ENCODE peak calls at places on chromosomes 11 and 22, in seven cellular contexts. One of them, this sample, is unnamed.

GRCh38 chr11:45053736-45054446 is 92.5 kb upstream of the PRDM11 start:
- DNase-seq in A549: no peak
- DNase-seq in fibroblast of lung: no peak
- DNase-seq in occipital lobe: no peak
- DNase-seq in NCI-H1694: no peak
- DNase-seq in pancreas: no peak
- DNase-seq in fibroblast of the aortic adventitia: no peak
- DNase-seq in this sample: no peak

GRCh38 chr22:38957046-38957770 is at the start of gene APOBEC3A:
- DNase-seq in fibroblast of lung: no peak
- DNase-seq in occipital lobe: no peak
- DNase-seq in pancreas: no peak
- DNase-seq in A549: peak; percentile 39
- DNase-seq in NCI-H1694: no peak
- DNase-seq in fibroblast of the aortic adventitia: no peak
- DNase-seq in this sample: no peak

GRCh38 chr11:6663794-6664478 is 8.3 kb upstream of the DCHS1 start:
- DNase-seq in NCI-H1694: no peak
- DNase-seq in fibroblast of the aortic adventitia: peak; percentile 14
- DNase-seq in pancreas: no peak
- DNase-seq in fibroblast of lung: no peak
- DNase-seq in occipital lobe: no peak
- DNase-seq in A549: no peak
- DNase-seq in this sample: no peak

GRCh38 chr22:30890689-30891442 is 77.7 kb downstream of the MORC2 start:
- DNase-seq in A549: peak; percentile 36
- DNase-seq in fibroblast of the aortic adventitia: peak; percentile 30
- DNase-seq in NCI-H1694: no peak
- DNase-seq in occipital lobe: no peak
- DNase-seq in pancreas: peak; percentile 77
- DNase-seq in fibroblast of lung: peak; percentile 23
- DNase-seq in this sample: peak; percentile 70

GRCh38 chr11:11987503-11988022 is 20.9 kb downstream of the DKK3 start:
- DNase-seq in occipital lobe: no peak
- DNase-seq in A549: peak; percentile 66
- DNase-seq in fibroblast of lung: peak; percentile 57
- DNase-seq in fibroblast of the aortic adventitia: peak; percentile 42
- DNase-seq in pancreas: no peak
- DNase-seq in NCI-H1694: no peak
- DNase-seq in this sample: no peak

GRCh38 chr11:64535811-64536210 is 55.2 kb upstream of the SLC22A12 start:
- DNase-seq in pancreas: no peak
- DNase-seq in fibroblast of lung: no peak
- DNase-seq in occipital lobe: no peak
- DNase-seq in fibroblast of the aortic adventitia: no peak
- DNase-seq in A549: no peak
- DNase-seq in NCI-H1694: no peak
- DNase-seq in this sample: no peak

GRCh38 chr11:15278129-15278528 is 163.4 kb downstream of the INSC start:
- DNase-seq in occipital lobe: no peak
- DNase-seq in A549: no peak
- DNase-seq in NCI-H1694: no peak
- DNase-seq in pancreas: no peak
- DNase-seq in fibroblast of lung: peak; percentile 4
- DNase-seq in fibroblast of the aortic adventitia: no peak
- DNase-seq in this sample: no peak

GRCh38 chr22:35524966-35525686 is 15.5 kb upstream of the RASD2 start:
- DNase-seq in A549: no peak
- DNase-seq in pancreas: no peak
- DNase-seq in fibroblast of the aortic adventitia: no peak
- DNase-seq in fibroblast of lung: peak; percentile 23
- DNase-seq in NCI-H1694: peak; percentile 87
- DNase-seq in occipital lobe: peak; percentile 71
- DNase-seq in this sample: no peak

GRCh38 chr11:2175659-2176058 is 4.0 kb upstream of the TH start:
- DNase-seq in pancreas: no peak
- DNase-seq in occipital lobe: no peak
- DNase-seq in A549: no peak
- DNase-seq in fibroblast of lung: peak; percentile 71
- DNase-seq in NCI-H1694: no peak
- DNase-seq in fibroblast of the aortic adventitia: no peak
- DNase-seq in this sample: no peak

GRCh38 chr11:33160147-33160546 is 1.1 kb downstream of the CSTF3 start:
- DNase-seq in NCI-H1694: peak; percentile 41
- DNase-seq in fibroblast of the aortic adventitia: peak; percentile 51
- DNase-seq in pancreas: no peak
- DNase-seq in fibroblast of lung: peak; percentile 60
- DNase-seq in occipital lobe: no peak
- DNase-seq in A549: peak; percentile 46
- DNase-seq in this sample: no peak

GRCh38 chr11:126585388-126586302 is 230.2 kb downstream of the ST3GAL4 start:
- DNase-seq in NCI-H1694: peak; percentile 81
- DNase-seq in fibroblast of lung: peak; percentile 94
- DNase-seq in fibroblast of the aortic adventitia: peak; percentile 94
- DNase-seq in pancreas: peak; percentile 69
- DNase-seq in occipital lobe: peak; percentile 50
- DNase-seq in A549: peak; percentile 65
- DNase-seq in this sample: no peak